ENCODE peak calls at places on chromosome 1, in nine cellular contexts. K, I, G, C, A, X, N, F and L are unnamed samples. For H3K36me3, the result is how much of the 10 kb centered on the place peaks cover.

GRCh38 chr1:194730304-194730703 is 1543.9 kb upstream of the B3GALT2 start:
- DNase-seq in K (no peak), I (no peak), G (no peak), C (no peak), A (no peak), X (no peak), N (no peak), F (no peak), L (no peak)

GRCh38 chr1:231508497-231508896 is 20.0 kb upstream of the TSNAX start:
- DNase-seq in K (no peak), I (no peak), G (no peak), C (no peak), A (no peak), X (no peak), N (no peak), F (no peak), L (no peak)

GRCh38 chr1:61082336-61083013 is at the start of gene NFIA:
- DNase-seq in K (peak), I (peak), G (peak), C (no peak), A (peak), X (peak), N (peak), F (no peak), L (peak)

GRCh38 chr1:207032528-207033017 is at the start of gene C1orf116:
- DNase-seq in K (peak), I (no peak), G (no peak), C (peak), A (no peak), X (no peak), N (peak), F (no peak), L (peak)

GRCh38 chr1:182054698-182055326 is 6.7 kb downstream of the ZNF648 start:
- DNase-seq in K (peak), I (no peak), G (peak), C (no peak), A (peak), X (no peak), N (peak), F (peak), L (no peak)

GRCh38 chr1:46767649-46768282 is 31.1 kb upstream of the CYP4B1 start:
- DNase-seq in K (no peak), I (no peak), G (no peak), C (no peak), A (no peak), X (no peak), N (no peak), F (no peak), L (peak)

GRCh38 chr1:61012365-61012764 is 70.0 kb upstream of the NFIA start:
- DNase-seq in K (peak), I (no peak), G (no peak), C (no peak), A (no peak), X (no peak), N (no peak), F (no peak), L (no peak)

GRCh38 chr1:15950302-15950701 is 25.6 kb downstream of the ZBTB17 start:
- DNase-seq in K (no peak), I (no peak), G (no peak), C (no peak), A (no peak), X (no peak), N (no peak), F (no peak), L (no peak)

GRCh38 chr1:55477953-55478352 is 262.8 kb upstream of the USP24 start:
- DNase-seq in K (no peak), I (no peak), G (no peak), C (no peak), A (no peak), X (no peak), N (no peak), F (no peak), L (no peak)

GRCh38 chr1:55479970-55480369 is 264.8 kb upstream of the USP24 start:
- DNase-seq in K (no peak), I (no peak), G (no peak), C (no peak), A (no peak), X (no peak), N (no peak), F (no peak), L (no peak)

GRCh38 chr1:55480396-55480795 is 265.2 kb upstream of the USP24 start:
- DNase-seq in K (no peak), I (no peak), G (no peak), C (no peak), A (no peak), X (no peak), N (no peak), F (no peak), L (no peak)

GRCh38 chr1:55476445-55477015 is 261.4 kb upstream of the USP24 start:
- DNase-seq in K (no peak), I (no peak), G (peak), C (no peak), A (no peak), X (no peak), N (no peak), F (no peak), L (no peak)

GRCh38 chr1:55478742-55479141 is 263.6 kb upstream of the USP24 start:
- DNase-seq in K (no peak), I (no peak), G (no peak), C (no peak), A (no peak), X (no peak), N (no peak), F (no peak), L (no peak)
- TF ChIP-seq EP300 in K (no peak), I (no peak), G (no peak), C (no peak), A (no peak), X (no peak), N (no peak), F (no peak), L (no peak)

DNA sequence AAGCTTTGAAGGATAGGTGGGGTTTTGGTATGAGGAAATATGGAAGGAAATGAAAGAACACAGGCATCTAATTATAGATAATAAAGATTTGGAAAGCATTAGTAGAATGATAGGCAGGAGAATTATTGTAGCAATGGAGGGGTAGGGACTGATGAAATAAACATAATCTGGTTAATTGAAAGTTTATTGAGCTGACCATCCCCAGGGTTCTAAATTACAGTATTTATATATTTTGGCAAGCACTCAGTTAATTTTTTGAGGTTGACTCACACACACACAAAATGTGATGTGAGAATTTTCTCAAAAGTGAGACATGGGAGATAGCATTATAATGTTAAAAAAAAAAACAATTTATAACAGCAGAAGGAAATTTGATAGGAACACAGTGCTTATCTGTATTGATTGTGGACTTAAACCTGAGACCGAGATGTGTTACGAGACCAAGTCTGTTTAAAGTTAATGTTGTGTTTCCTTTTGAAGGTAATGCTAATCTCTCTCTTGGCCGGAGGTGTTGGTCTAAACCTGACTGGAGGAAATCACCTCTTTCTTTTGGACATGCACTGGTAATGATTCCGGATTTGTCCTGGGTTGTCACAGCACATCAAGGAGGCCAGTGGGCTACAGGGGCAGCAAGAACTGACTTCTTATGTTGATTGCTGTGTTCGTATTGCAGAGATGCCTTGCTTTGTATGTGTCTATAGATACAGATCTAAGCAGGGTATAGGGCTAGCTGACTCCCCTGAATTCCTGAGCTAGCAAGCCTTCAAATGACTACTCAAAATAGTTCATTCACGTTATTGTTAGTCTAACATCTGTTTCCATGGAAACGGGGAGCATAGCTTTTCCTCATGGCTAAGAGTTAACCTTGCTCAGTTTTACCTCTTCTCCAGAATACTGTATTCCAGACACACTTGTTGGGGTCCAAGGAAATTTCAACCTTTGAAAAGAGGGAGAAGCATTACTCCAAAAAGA is 24.4 kb downstream of the TRIM45 start:
- DNase-seq in K (no peak), I (no peak), G (no peak), C (no peak), A (no peak), X (no peak), N (no peak), F (no peak), L (no peak)
- H3K36me3 ChIP-seq in K (half or more), I (under half), G (under half), C (half or more), A (under half), X (under half), N (under half), F (under half), L (half or more)

DNA sequence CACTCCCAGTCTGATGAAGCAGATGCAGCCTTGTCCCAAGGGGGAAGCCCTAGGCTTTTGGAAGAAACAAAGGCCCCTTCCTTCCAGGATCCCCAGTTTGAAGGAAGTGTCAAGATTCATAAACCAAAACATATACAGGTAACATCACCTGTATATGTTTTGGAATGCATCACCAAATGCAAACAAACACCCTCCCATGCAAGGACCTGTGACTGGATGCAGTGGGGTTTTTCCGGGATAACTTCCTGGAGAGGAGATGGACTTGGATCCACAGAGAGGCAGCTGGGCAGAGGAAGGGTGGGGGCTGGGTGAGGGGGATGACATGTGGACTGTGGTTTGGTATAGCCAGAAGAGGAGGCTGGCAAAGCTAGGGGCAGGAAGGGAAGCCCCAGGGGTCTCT is 1.5 kb upstream of the PLA2G2F start:
- DNase-seq in K (no peak), I (peak), G (no peak), C (no peak), A (no peak), X (no peak), N (no peak), F (no peak), L (no peak)
- TF ChIP-seq EP300 in K (no peak), I (no peak), G (no peak), C (no peak), A (no peak), X (no peak), N (no peak), F (no peak), L (no peak)

GRCh38 chr1:30962609-30963508 is 54.3 kb upstream of the SDC3 start:
- DNase-seq in K (no peak), I (no peak), G (no peak), C (no peak), A (no peak), X (no peak), N (no peak), F (no peak), L (no peak)
- H3K36me3 ChIP-seq in K (half or more), I (under half), G (half or more), C (half or more), A (under half), X (under half), N (half or more), F (under half), L (half or more)

DNA sequence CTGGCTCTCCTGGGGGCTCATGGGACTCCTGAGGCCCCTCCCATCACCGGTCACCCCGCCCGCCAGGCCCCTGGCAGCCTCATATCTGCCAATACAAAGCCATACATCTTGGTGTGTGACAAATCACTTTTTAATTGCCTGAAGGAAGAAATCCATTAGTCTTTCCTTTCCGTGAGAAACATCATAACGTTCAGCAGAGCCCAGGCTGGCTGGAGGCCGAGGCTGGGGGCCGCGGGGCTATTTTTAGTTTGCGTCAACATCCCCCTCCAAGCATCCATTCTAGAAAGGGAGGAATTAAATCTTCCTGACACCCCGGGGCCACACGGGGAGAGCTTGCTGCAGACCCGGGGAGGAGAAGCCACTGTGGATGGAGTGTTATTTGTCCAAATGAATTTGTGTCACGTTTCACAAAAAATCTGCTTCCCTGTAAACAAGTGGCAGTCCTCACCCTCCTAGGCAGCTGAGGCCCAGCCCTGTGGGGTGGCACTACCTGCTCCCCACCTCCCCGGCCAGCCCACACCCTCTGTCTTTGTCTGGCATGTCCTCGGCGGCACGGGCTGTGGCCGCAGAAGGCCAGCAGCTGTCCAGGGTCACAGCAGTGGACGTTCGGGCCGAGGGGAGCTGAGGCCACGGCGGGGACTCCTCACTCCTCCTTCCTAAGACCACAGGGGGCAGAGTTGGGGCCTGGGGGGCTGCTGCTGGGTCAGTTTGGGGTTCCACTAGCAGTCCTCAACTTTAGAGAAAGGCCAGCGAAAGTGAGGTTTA is 236.9 kb upstream of the VAMP3 start:
- DNase-seq in K (no peak), I (no peak), G (peak), C (no peak), A (no peak), X (no peak), N (no peak), F (no peak), L (no peak)
- TF ChIP-seq EP300 in K (no peak), I (no peak), G (no peak), C (no peak), A (no peak), X (no peak), N (no peak), F (no peak), L (no peak)

GRCh38 chr1:12278998-12279397 is 49.2 kb downstream of the VPS13D start:
- DNase-seq in K (no peak), I (no peak), G (no peak), C (no peak), A (no peak), X (no peak), N (no peak), F (no peak), L (no peak)
- H3K36me3 ChIP-seq in K (half or more), I (under half), G (half or more), C (under half), A (under half), X (under half), N (half or more), F (under half), L (half or more)

GRCh38 chr1:178540646-178541045 is 27.7 kb downstream of the TEX35 start:
- DNase-seq in K (no peak), I (no peak), G (no peak), C (no peak), A (no peak), X (no peak), N (no peak), F (no peak), L (no peak)
- TF ChIP-seq EP300 in K (no peak), I (no peak), G (no peak), C (no peak), A (no peak), X (no peak), N (no peak), F (no peak), L (no peak)